ENCODE peak calls at places on chromosomes 5 and 9, in eight cellular contexts. G is IMR-90; F is neural progenitor cell; A is naive thymus-derived CD4-positive, alpha-beta T cell; I is left lung; V is spleen; S is SJSA1; R is mesendoderm. L is an unnamed sample. For H3K4me1, the result is how much of the 10 kb centered on the place peaks cover.

GRCh38 chr9:13721481-13722235 is 442.2 kb upstream of the MPDZ start:
- DNase-seq in G (peak), F (no peak), A (no peak), I (no peak), V (no peak), S (no peak), R (no peak), L (no peak)

GRCh38 chr9:129933709-129934586 is 98.7 kb downstream of the USP20 start:
- DNase-seq in G (peak), F (no peak), A (no peak), I (no peak), V (no peak), S (peak), R (no peak), L (no peak)

GRCh38 chr9:104177003-104177611 is 83.0 kb downstream of the SMC2 start:
- DNase-seq in G (no peak), F (peak), A (no peak), I (no peak), V (no peak), S (no peak), R (peak), L (no peak)

GRCh38 chr5:88836195-88836838 is 46.7 kb downstream of the MEF2C start:
- DNase-seq in G (peak), F (no peak), A (no peak), I (no peak), V (peak), S (peak), R (peak), L (peak)

GRCh38 chr9:15308511-15308910 is 1.5 kb upstream of the TTC39B start:
- DNase-seq in G (peak), F (no peak), A (no peak), I (no peak), V (no peak), S (peak), R (no peak), L (no peak)

GRCh38 chr5:107248065-107248695 is 422.6 kb downstream of the EFNA5 start:
- DNase-seq in G (peak), F (peak), A (no peak), I (peak), V (no peak), S (peak), R (peak), L (peak)

GRCh38 chr5:122327110-122327509 is 15.1 kb downstream of the SNCAIP start:
- DNase-seq in G (no peak), F (no peak), A (no peak), I (no peak), V (no peak), S (no peak), R (no peak), L (no peak)

GRCh38 chr5:118290204-118290603 is 698.1 kb downstream of the DTWD2 start:
- DNase-seq in G (no peak), F (no peak), A (no peak), I (no peak), V (no peak), S (no peak), R (no peak), L (no peak)

GRCh38 chr5:93359296-93359957 is 221.6 kb downstream of the NR2F1-AS1 start:
- DNase-seq in G (peak), F (no peak), A (no peak), I (no peak), V (no peak), S (peak), R (peak), L (peak)

GRCh38 chr5:158922816-158923215 is 176.9 kb downstream of the EBF1 start:
- DNase-seq in G (no peak), F (no peak), A (no peak), I (no peak), V (no peak), S (no peak), R (no peak), L (no peak)

GRCh38 chr5:17154211-17154996 is 63.0 kb upstream of the BASP1 start:
- DNase-seq in G (peak), F (peak), A (no peak), I (no peak), V (no peak), S (peak), R (peak), L (no peak)

GRCh38 chr5:61817472-61818326 is 485.6 kb downstream of the ZSWIM6 start:
- DNase-seq in G (peak), F (peak), A (no peak), I (peak), V (no peak), S (peak), R (peak), L (peak)

GRCh38 chr9:2502210-2502609 is 119.4 kb upstream of the VLDLR start:
- DNase-seq in G (no peak), F (no peak), A (no peak), I (no peak), V (no peak), S (no peak), R (no peak), L (no peak)

GRCh38 chr9:93702261-93702660 is 125.9 kb downstream of the PHF2 start:
- DNase-seq in G (no peak), F (no peak), A (no peak), I (no peak), V (peak), S (no peak), R (no peak), L (no peak)

GRCh38 chr5:93302711-93303110 is 278.3 kb downstream of the NR2F1-AS1 start:
- DNase-seq in G (no peak), F (no peak), A (no peak), I (no peak), V (no peak), S (no peak), R (no peak), L (no peak)

GRCh38 chr5:64210866-64211265 is 45.2 kb downstream of the RNF180 start:
- DNase-seq in G (peak), F (no peak), A (no peak), I (no peak), V (no peak), S (no peak), R (peak), L (no peak)

GRCh38 chr9:73081979-73082657 is 69.5 kb upstream of the ANXA1 start:
- DNase-seq in G (peak), F (peak), A (peak), I (no peak), V (no peak), S (peak), R (peak), L (no peak)

GRCh38 chr9:136588663-136589464 is 43.0 kb upstream of the NOTCH1 start:
- DNase-seq in G (no peak), F (no peak), A (peak), I (no peak), V (no peak), S (no peak), R (peak), L (peak)

GRCh38 chr5:106097308-106097707 is 1573.4 kb downstream of the EFNA5 start:
- DNase-seq in G (peak), F (no peak), A (no peak), I (no peak), V (no peak), S (no peak), R (no peak), L (no peak)

GRCh38 chr9:101449071-101449721 is 13.6 kb upstream of the ALDOB start:
- DNase-seq in G (peak), F (peak), A (peak), I (peak), V (peak), S (peak), R (peak), L (peak)

GRCh38 chr5:149162401-149163084 is 21.2 kb downstream of the ABLIM3 start:
- DNase-seq in G (peak), F (no peak), A (no peak), I (no peak), V (no peak), S (no peak), R (no peak), L (peak)

GRCh38 chr5:43804041-43804440 is 201.1 kb downstream of the NNT start:
- DNase-seq in G (no peak), F (no peak), A (no peak), I (no peak), V (no peak), S (peak), R (no peak), L (no peak)

GRCh38 chr5:156647034-156647451 is 203.1 kb upstream of the PPP1R2B start:
- DNase-seq in G (peak), F (peak), A (no peak), I (no peak), V (no peak), S (no peak), R (no peak), L (no peak)

GRCh38 chr9:106393226-106393625 is 469.7 kb upstream of the ZNF462 start:
- DNase-seq in G (no peak), F (no peak), A (no peak), I (no peak), V (no peak), S (no peak), R (no peak), L (no peak)

GRCh38 chr5:58378613-58379385 is 81.1 kb downstream of the PLK2 start:
- DNase-seq in G (no peak), F (no peak), A (no peak), I (no peak), V (no peak), S (no peak), R (no peak), L (no peak)

GRCh38 chr5:154972476-154973080 is 31.7 kb downstream of the MRPL22 start:
- DNase-seq in G (peak), F (peak), A (no peak), I (no peak), V (no peak), S (peak), R (peak), L (no peak)

GRCh38 chr5:95283022-95283615 is 1.8 kb downstream of the MCTP1 start:
- DNase-seq in G (no peak), F (peak), A (no peak), I (no peak), V (no peak), S (no peak), R (peak), L (no peak)

DNA sequence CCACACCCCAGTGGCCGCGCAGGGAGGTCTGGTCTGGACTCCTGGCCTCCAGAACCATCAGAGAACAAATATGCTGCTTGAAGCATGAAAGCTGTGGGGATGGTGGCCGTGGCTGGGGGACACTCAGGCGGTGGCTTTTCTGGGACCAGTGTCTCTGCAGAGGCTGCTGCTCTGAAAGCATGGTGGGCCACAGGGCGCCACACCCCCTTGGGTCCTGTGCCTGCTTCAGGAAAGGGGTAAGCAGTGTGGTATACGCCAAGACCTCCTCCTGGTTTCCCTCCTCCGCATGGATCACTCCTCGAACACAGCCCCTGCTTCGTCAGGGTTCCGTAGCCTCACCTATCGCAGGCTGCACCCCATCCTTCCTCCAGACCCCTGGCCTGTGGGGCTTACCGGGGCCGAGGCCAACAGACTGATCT is 19.7 kb upstream of the TERT start:
- DNase-seq in G (no peak), F (no peak), A (no peak), I (no peak), V (peak), S (no peak), R (no peak), L (no peak)
- H3K4me3 ChIP-seq in G (no peak), F (no peak), A (no peak), I (no peak), V (no peak), S (no peak), R (no peak), L (no peak)

DNA sequence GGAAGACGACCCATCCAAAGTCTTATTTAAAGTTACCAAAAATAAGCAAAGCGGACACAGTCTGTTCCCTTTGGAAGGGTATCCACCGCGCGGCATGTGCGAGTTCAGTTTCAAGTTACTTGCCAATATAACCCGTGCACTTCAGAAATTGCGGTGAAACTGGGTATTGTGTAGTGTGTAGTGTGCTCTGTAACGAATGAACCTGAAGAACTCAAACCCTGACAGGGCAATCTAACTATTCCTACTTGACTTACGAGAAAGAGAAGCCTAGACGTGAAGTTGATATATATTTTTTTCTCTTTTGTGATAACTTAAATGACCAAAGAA is 1.5 kb downstream of the MAN2A1 start:
- DNase-seq in G (no peak), F (no peak), A (no peak), I (no peak), V (no peak), S (no peak), R (no peak), L (no peak)
- H3K4me1 ChIP-seq in G (under half), F (under half), A (under half), I (half or more), V (half or more), S (under half), R (under half), L (under half)

GRCh38 chr5:24222866-24223265 is 421.9 kb downstream of the CDH10 start:
- DNase-seq in G (peak), F (no peak), A (no peak), I (no peak), V (no peak), S (no peak), R (no peak), L (no peak)

GRCh38 chr5:24226492-24226891 is 418.3 kb downstream of the CDH10 start:
- DNase-seq in G (no peak), F (no peak), A (no peak), I (no peak), V (no peak), S (no peak), R (no peak), L (no peak)

DNA sequence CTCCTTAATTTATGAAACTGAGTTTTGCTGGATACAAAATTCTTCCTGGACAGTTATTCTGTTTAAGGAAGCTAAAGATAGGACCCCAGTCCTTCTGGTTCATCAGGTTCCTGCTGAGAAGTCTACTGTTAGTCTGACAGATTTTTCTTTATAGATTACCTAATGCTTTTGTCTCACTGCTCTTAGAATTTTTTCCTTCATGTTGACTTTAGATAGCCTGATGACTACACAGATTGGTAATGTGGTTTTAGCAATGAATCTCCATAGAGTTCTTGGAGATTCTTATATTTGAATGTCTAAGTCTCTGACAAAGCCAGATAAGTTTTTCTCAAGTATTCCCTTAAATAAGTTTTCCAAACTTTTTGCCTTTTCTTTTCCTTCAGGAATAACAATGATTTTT is 419.7 kb downstream of the CDH10 start:
- DNase-seq in G (no peak), F (no peak), A (no peak), I (no peak), V (no peak), S (no peak), R (peak), L (no peak)
- H3K27ac ChIP-seq in G (no peak), F (no peak), A (no peak), I (no peak), V (no peak), S (no peak), R (no peak), L (no peak)

GRCh38 chr5:136032564-136032963 is 3.8 kb downstream of the TGFBI start:
- DNase-seq in G (peak), F (no peak), A (no peak), I (no peak), V (peak), S (peak), R (no peak), L (peak)
- H3K4me3 ChIP-seq in G (no peak), F (no peak), A (no peak), I (no peak), V (no peak), S (no peak), R (no peak), L (no peak)

DNA sequence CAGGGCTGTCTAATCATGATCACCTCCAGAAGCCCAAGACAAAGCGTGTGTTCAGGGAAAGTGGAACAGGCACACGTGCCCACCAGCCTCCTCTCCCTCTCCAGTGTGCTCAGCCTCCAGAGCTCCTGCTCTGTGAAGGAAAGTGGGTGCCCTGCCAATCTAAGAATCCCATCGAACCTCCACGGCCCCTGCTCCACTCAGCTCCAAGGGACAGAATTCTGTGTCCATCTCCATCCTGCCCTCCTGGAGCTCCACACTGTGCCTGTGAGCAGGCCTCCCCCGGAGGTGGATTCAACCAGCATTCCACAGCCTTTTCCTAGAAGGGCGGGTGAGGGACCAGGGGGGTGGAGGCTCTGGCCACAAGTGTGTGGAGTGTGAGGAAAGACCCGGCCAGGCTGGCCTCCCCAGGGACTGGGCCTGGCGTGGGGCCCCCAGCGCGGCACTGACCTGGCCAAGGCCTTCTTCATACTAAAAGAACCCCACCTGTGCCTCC is 6.0 kb downstream of the EEIG1 start:
- DNase-seq in G (no peak), F (peak), A (no peak), I (no peak), V (no peak), S (no peak), R (peak), L (peak)
- H3K4me1 ChIP-seq in G (under half), F (half or more), A (under half), I (half or more), V (half or more), S (under half), R (under half), L (half or more)

DNA sequence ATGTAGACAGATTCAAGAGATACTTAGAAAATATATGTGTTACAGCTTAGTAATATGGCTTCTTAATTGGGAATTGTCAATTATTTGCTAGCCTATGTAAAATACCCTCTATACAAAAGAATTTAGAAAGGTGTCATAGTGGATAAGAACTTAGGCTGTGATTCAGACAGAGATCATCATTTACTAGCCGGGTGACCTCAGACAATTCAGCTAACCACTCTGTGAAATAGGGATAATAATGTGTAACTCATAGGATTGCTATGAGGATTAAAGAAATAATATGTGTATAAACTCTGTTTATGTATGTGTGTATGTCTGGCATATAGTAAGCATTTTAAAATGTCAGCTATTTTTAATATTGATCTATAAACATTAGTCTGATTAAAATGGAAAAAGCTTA is 5.9 kb upstream of the LARS1 start:
- DNase-seq in G (peak), F (no peak), A (no peak), I (no peak), V (no peak), S (peak), R (no peak), L (no peak)
- H3K27ac ChIP-seq in G (no peak), F (no peak), A (no peak), I (no peak), V (no peak), S (no peak), R (no peak), L (no peak)

DNA sequence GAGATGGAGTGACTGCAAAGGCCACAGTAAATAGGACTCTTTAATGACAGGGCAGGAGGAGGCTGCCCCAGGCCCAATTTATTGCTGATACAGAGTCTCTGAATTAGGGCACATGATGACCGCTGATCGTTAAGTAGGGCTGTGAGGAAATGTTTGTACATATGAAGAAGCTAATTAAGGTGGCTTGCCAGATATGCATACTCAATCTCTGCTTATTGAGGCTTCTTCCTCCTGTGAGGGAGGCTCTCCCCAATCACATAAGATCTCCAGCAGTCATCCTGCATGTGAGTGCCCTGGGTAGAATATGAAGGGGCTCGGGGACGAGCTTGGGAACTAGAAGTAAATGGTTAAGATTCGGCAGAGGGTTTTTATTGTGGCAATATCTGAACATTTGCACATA is 8.2 kb upstream of the CD180 start:
- DNase-seq in G (no peak), F (no peak), A (no peak), I (no peak), V (no peak), S (no peak), R (no peak), L (no peak)
- H3K4me3 ChIP-seq in G (no peak), F (no peak), A (no peak), I (no peak), V (no peak), S (no peak), R (no peak), L (no peak)

DNA sequence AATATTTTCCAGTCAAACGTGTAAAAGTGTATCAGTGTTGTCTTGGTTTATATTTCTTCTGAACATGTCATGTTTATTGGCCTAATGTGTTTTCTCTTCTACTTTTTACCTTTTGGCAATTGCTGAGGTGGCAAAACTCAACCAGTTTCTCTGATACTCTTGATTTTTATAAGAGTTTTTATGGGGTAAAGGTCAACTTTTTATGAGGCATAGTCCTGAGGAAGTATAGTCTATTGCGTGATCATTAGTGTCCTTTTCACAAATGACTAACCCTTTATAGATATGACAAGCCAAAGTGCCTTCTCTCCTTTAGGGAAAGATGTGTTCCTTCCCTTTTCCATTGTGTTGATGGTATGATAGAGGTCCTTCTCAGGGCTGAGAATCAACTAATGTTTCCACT is 32.9 kb downstream of the OCLN start:
- DNase-seq in G (no peak), F (no peak), A (no peak), I (no peak), V (no peak), S (no peak), R (no peak), L (no peak)
- H3K4me1 ChIP-seq in G (under half), F (under half), A (under half), I (under half), V (under half), S (under half), R (under half), L (under half)

GRCh38 chr5:55989860-55990259 is 4.9 kb downstream of the IL6ST start:
- DNase-seq in G (no peak), F (no peak), A (no peak), I (no peak), V (no peak), S (no peak), R (no peak), L (no peak)
- H3K27ac ChIP-seq in G (no peak), F (no peak), A (peak), I (peak), V (peak), S (no peak), R (no peak), L (no peak)

DNA sequence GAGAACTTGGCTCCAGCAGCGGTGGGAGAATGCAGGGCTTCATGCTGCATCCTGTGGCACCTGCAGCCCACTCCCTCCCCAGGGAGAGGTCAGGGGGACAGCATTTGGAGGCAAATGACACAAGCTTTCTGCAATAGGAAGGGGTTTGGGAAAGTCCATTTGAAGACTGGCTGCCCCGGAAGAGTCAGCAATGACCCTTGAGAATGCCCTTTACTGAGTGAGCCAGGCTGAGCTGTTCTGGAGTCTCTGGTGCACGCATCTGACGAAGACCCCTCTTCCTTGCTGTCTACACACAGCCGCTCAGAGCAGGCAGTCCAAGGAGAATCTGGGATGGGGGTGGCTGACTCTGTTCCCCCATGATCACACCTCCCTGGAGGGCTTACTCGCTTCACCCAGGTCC is 5.5 kb upstream of the NXNL2 start:
- DNase-seq in G (no peak), F (no peak), A (no peak), I (no peak), V (peak), S (no peak), R (no peak), L (no peak)
- H3K4me3 ChIP-seq in G (no peak), F (no peak), A (no peak), I (no peak), V (no peak), S (no peak), R (no peak), L (no peak)